ENCODE peak calls at places on chromosomes 12 and 14, in five cellular contexts. F, A, R, M and U are unnamed samples.

GRCh38 chr12:130449291-130449690 is 111.6 kb downstream of the PIWIL1 start:
- DNase-seq in A (no peak), M (no peak), R (no peak), F (no peak), U (no peak)

GRCh38 chr12:104462931-104463339 is 6.2 kb downstream of the CHST11 start:
- DNase-seq in R (no peak), F (no peak), M (no peak), A (no peak), U (no peak)

GRCh38 chr14:20683896-20684661 is at the start of gene RNASE4:
- DNase-seq in A (peak; percentile 95), M (peak; percentile 82), F (peak; percentile 81), R (peak; percentile 82), U (peak; percentile 75)

GRCh38 chr12:131592972-131593371 is 117.9 kb upstream of the SFSWAP start:
- DNase-seq in F (no peak), A (no peak), M (no peak), R (no peak), U (no peak)

GRCh38 chr12:30134229-30134628 is 350.5 kb upstream of the TMTC1 start:
- DNase-seq in M (no peak), F (no peak), R (no peak), A (no peak), U (no peak)

GRCh38 chr14:102323102-102323501 is 3.6 kb downstream of the ZNF839 start:
- DNase-seq in R (peak; percentile 57), A (peak; percentile 70), M (peak; percentile 70), F (peak; percentile 51), U (peak; percentile 79)

GRCh38 chr12:124497658-124498057 is 69.8 kb downstream of the NCOR2 start:
- DNase-seq in M (peak; percentile 75), R (peak; percentile 69), A (no peak), F (peak; percentile 36), U (peak; percentile 86)

GRCh38 chr12:116087962-116088361 is 189.5 kb downstream of the MED13L start:
- DNase-seq in M (no peak), F (no peak), R (no peak), A (no peak), U (no peak)

GRCh38 chr14:69005432-69006148 is 26.5 kb upstream of the ACTN1 start:
- DNase-seq in M (peak; percentile 32), R (peak; percentile 72), F (no peak), A (peak; percentile 32), U (peak; percentile 75)

GRCh38 chr12:120126635-120127005 is 10.1 kb upstream of the RAB35 start:
- DNase-seq in R (no peak), A (no peak), F (no peak), M (no peak), U (peak; percentile 72)

GRCh38 chr12:45426294-45426693 is 210.4 kb downstream of the ANO6 start:
- DNase-seq in M (no peak), A (no peak), F (no peak), R (no peak), U (no peak)

GRCh38 chr12:57580466-57580795 is 10.6 kb upstream of the PIP4K2C start:
- DNase-seq in A (no peak), M (no peak), F (no peak), R (no peak), U (no peak)

GRCh38 chr12:51976376-51977160 is 25.1 kb downstream of the ACVR1B start:
- DNase-seq in F (no peak), M (peak; percentile 16), R (no peak), A (no peak), U (no peak)